ENCODE peak calls at places on chromosomes 4 and X, in ten cellular contexts. L is M059J, X is kidney epithelial cell, V is AG08396, G is lower leg skin, P is GM20000, R is endothelial cell, H is sciatic nerve, B is H9, M is amniotic epithelial cell. E is an unnamed sample.

GRCh38 chr4:11376571-11376970 is 52.1 kb downstream of the HS3ST1 start:
- DNase-seq in B (no peak), X (no peak), L (no peak), V (no peak), H (no peak), R (no peak), M (no peak), P (no peak), G (no peak), E (no peak)

GRCh38 chr4:18106620-18107019 is 85.1 kb upstream of the LCORL start:
- DNase-seq in X (no peak), M (no peak), R (no peak), H (no peak), P (no peak), B (no peak), G (no peak), L (no peak), V (no peak), E (no peak)

GRCh38 chr4:150867148-150867547 is 147.9 kb downstream of the LRBA start:
- DNase-seq in B (no peak), M (peak), X (no peak), H (no peak), P (peak), L (peak), R (peak), G (no peak), V (peak), E (no peak)

GRCh38 chr4:7658297-7659204 is 223.8 kb upstream of the PSAPL1 start:
- DNase-seq in V (peak), M (no peak), X (no peak), L (peak), P (no peak), H (no peak), G (no peak), B (no peak), R (no peak), E (no peak)

GRCh38 chr4:139890810-139891209 is 225.2 kb downstream of the MGST2 start:
- DNase-seq in M (peak), V (no peak), P (no peak), L (peak), G (no peak), X (no peak), R (no peak), B (no peak), H (no peak), E (no peak)

GRCh38 chrX:110743679-110744340 is 51.8 kb downstream of the CHRDL1 start:
- DNase-seq in M (no peak), B (no peak), G (no peak), X (no peak), H (no peak), P (no peak), V (no peak), R (no peak), L (peak), E (no peak)

GRCh38 chr4:150769845-150770244 is 187.9 kb downstream of the MAB21L2 start:
- DNase-seq in G (no peak), L (peak), H (no peak), R (no peak), B (no peak), M (peak), P (no peak), V (no peak), X (no peak), E (no peak)

GRCh38 chrX:11059923-11060322 is 51.2 kb upstream of the HCCS start:
- DNase-seq in M (peak), G (no peak), V (no peak), R (no peak), H (no peak), P (no peak), X (no peak), L (peak), B (no peak), E (no peak)

GRCh38 chr4:54961357-54961975 is 163.9 kb downstream of the KDR start:
- DNase-seq in G (no peak), X (no peak), B (no peak), R (peak), M (peak), L (peak), V (peak), P (peak), H (no peak), E (no peak)